ENCODE peak calls at places on chromosomes 7 and 10, in five cellular contexts. F is fibroblast of lung, J is cardiac fibroblast, W is GM03348, X is anterior cingulate cortex. Z is an unnamed sample.

GRCh38 chr7:36318116-36318515 is 71.5 kb upstream of the ANLN start:
- DNase-seq in F (no peak), J (no peak), W (no peak), X (no peak), Z (no peak)

GRCh38 chr10:12419279-12419847 is 70.0 kb downstream of the CAMK1D start:
- DNase-seq in F (peak; percentile 91), J (peak; percentile 95), W (peak; percentile 78), X (no peak), Z (no peak)

GRCh38 chr10:124615259-124615658 is 128.9 kb downstream of the FAM53B start:
- DNase-seq in F (no peak), J (no peak), W (no peak), X (no peak), Z (no peak)

GRCh38 chr10:80612261-80612660 is 74.6 kb downstream of the SH2D4B start:
- DNase-seq in F (no peak), J (no peak), W (no peak), X (no peak), Z (no peak)

GRCh38 chr10:74072503-74072902 is 74.6 kb downstream of the VCL start:
- DNase-seq in F (peak; percentile 51), J (peak; percentile 71), W (no peak), X (no peak), Z (no peak)

GRCh38 chr7:988963-989529 is 6.1 kb downstream of the CYP2W1 start:
- DNase-seq in F (no peak), J (no peak), W (no peak), X (no peak), Z (no peak)

GRCh38 chr10:124598773-124599587 is 137.4 kb downstream of the LHPP start:
- DNase-seq in F (no peak), J (no peak), W (no peak), X (no peak), Z (no peak)

GRCh38 chr7:95327356-95327755 is 3.0 kb upstream of the PON1 start:
- DNase-seq in F (no peak), J (peak; percentile 50), W (no peak), X (no peak), Z (no peak)